ENCODE peak calls at places on chromosomes 5 and 9, in six cellular contexts. T is breast epithelium, O is fibroblast of lung, X is pancreas, I is adrenal gland, Q is dorsolateral prefrontal cortex. J is an unnamed sample.

GRCh38 chr9:83936523-83936922 is 15.3 kb upstream of the KIF27 start:
- DNase-seq in X (no peak), O (no peak), T (no peak), I (no peak), Q (no peak), J (no peak)

GRCh38 chr9:29640507-29640906 is 2067.2 kb upstream of the C9orf72 start:
- DNase-seq in O (no peak), T (no peak), Q (no peak), X (no peak), I (no peak), J (no peak)

GRCh38 chr9:72657023-72657422 is 135.6 kb downstream of the TMC1 start:
- DNase-seq in T (no peak), Q (no peak), O (no peak), X (no peak), I (no peak), J (no peak)

GRCh38 chr9:117555964-117556629 is 141.2 kb upstream of the ASTN2 start:
- DNase-seq in Q (peak; percentile 51), O (peak; percentile 0), I (peak; percentile 61), X (peak; percentile 73), T (peak; percentile 52), J (peak; percentile 49)

GRCh38 chr9:14133394-14133793 is 180.5 kb downstream of the NFIB start:
- DNase-seq in X (no peak), I (no peak), O (peak; percentile 30), Q (no peak), T (no peak), J (no peak)

GRCh38 chr5:171637811-171638210 is 147.8 kb upstream of the SMIM23 start:
- DNase-seq in T (no peak), I (no peak), O (no peak), X (no peak), Q (no peak), J (no peak)

GRCh38 chr9:107465467-107466451 is 23.8 kb downstream of the KLF4 start:
- DNase-seq in I (peak; percentile 74), O (peak; percentile 26), Q (peak; percentile 50), T (peak; percentile 67), X (peak; percentile 70), J (peak; percentile 73)

GRCh38 chr5:172417983-172418630 is 36.2 kb downstream of the SH3PXD2B start:
- DNase-seq in Q (peak; percentile 59), O (peak; percentile 98), I (peak; percentile 98), T (peak; percentile 82), X (peak; percentile 89), J (no peak)

GRCh38 chr9:14778565-14778964 is 56.0 kb upstream of the CER1 start:
- DNase-seq in X (no peak), Q (no peak), O (no peak), I (no peak), T (no peak), J (no peak)

GRCh38 chr5:15366676-15367391 is 133.1 kb upstream of the FBXL7 start:
- DNase-seq in T (no peak), O (peak; percentile 48), I (no peak), X (no peak), Q (no peak), J (no peak)

GRCh38 chr5:39118638-39119037 is 44.4 kb upstream of the RICTOR start:
- DNase-seq in X (no peak), Q (no peak), O (no peak), T (no peak), I (no peak), J (no peak)

GRCh38 chr9:101449071-101449721 is 13.6 kb upstream of the ALDOB start:
- DNase-seq in O (peak; percentile 48), X (peak; percentile 91), T (peak; percentile 75), Q (peak; percentile 77), I (peak; percentile 94), J (peak; percentile 92)

GRCh38 chr5:141392429-141393198 is at the start of gene PCDHGA8:
- DNase-seq in T (no peak), O (no peak), Q (no peak), X (peak; percentile 31), I (no peak), J (no peak)

GRCh38 chr5:72325566-72326297 is 5.6 kb downstream of the PTCD2 start:
- DNase-seq in O (peak; percentile 91), Q (no peak), X (no peak), T (no peak), I (no peak), J (no peak)

GRCh38 chr5:133552925-133553525 is 59.3 kb downstream of the FSTL4 start:
- DNase-seq in X (peak; percentile 70), O (peak; percentile 28), I (peak; percentile 73), T (no peak), Q (peak; percentile 50), J (peak; percentile 37)

GRCh38 chr9:101029300-101030021 is 934 bp downstream of the PLPPR1 start:
- DNase-seq in O (no peak), Q (peak; percentile 34), T (no peak), X (peak; percentile 64), I (no peak), J (no peak)

GRCh38 chr5:163913548-163913947 is 408.1 kb downstream of the MAT2B start:
- DNase-seq in O (no peak), Q (no peak), T (no peak), I (no peak), X (no peak), J (no peak)

GRCh38 chr9:33211695-33212393 is 28.1 kb upstream of the SPINK4 start:
- DNase-seq in Q (no peak), I (no peak), X (no peak), T (no peak), O (peak; percentile 19), J (no peak)

GRCh38 chr9:136625101-136626065 is 37.3 kb upstream of the EGFL7 start:
- DNase-seq in T (no peak), Q (peak; percentile 59), I (peak; percentile 86), O (peak; percentile 47), X (peak; percentile 96), J (peak; percentile 90)

GRCh38 chr9:122797316-122798033 is 2.4 kb upstream of the OR1K1 start:
- DNase-seq in I (peak; percentile 23), X (no peak), O (no peak), Q (no peak), T (no peak), J (no peak)

GRCh38 chr5:59724482-59725392 is 168.8 kb downstream of the PDE4D start:
- DNase-seq in Q (no peak), O (peak; percentile 31), T (no peak), X (no peak), I (no peak), J (no peak)

GRCh38 chr5:3391210-3391609 is 204.4 kb upstream of the IRX1 start:
- DNase-seq in I (no peak), O (no peak), T (no peak), Q (no peak), X (no peak), J (no peak)

GRCh38 chr5:3393122-3393963 is 202.3 kb upstream of the IRX1 start:
- DNase-seq in I (no peak), Q (no peak), X (no peak), T (no peak), O (no peak), J (no peak)

GRCh38 chr5:3394877-3395599 is 200.6 kb upstream of the IRX1 start:
- DNase-seq in T (no peak), O (no peak), Q (no peak), I (peak; percentile 14), X (no peak), J (no peak)

GRCh38 chr5:3392306-3392939 is 203.2 kb upstream of the IRX1 start:
- DNase-seq in T (no peak), Q (no peak), X (peak; percentile 92), O (no peak), I (no peak), J (no peak)

GRCh38 chr5:3394046-3394597 is 201.5 kb upstream of the IRX1 start:
- DNase-seq in I (peak; percentile 6), Q (no peak), T (no peak), O (no peak), X (no peak), J (no peak)
- H3K27ac ChIP-seq in I (no peak overlapping the region), Q (no peak overlapping the region), T (no peak overlapping the region), O (no peak overlapping the region), X (no peak overlapping the region), J (no peak overlapping the region)

GRCh38 chr5:67375606-67376005 is 179.0 kb upstream of the CD180 start:
- DNase-seq in Q (no peak), I (no peak), X (no peak), O (no peak), T (no peak), J (no peak)
- TF ChIP-seq CTCF in Q (no peak), I (no peak), X (no peak), O (no peak), T (no peak), J (no peak)

DNA sequence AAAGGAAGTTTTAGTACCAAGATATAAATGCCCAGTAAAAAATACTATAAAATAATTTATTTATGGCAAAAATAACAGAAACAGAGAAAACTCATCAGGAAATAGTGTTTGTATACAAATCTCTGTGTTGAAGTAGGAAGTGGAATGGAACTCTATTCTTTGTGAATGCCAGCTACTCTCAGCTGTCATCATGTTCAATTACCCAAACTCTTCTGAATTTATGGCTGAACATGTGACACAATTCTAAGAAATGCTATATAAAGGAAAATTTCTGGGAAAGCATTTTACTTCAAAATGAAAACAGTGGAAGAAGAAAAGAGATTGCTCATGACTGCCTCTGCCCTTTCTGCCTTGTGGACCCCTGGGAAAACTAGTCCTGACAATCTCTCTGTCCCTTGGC is 522.3 kb upstream of the ST8SIA4 start:
- DNase-seq in Q (no peak), T (no peak), I (no peak), O (peak; percentile 33), X (no peak), J (no peak)
- H3K4me3 ChIP-seq in Q (no peak overlapping the region), T (no peak overlapping the region), I (no peak overlapping the region), O (no peak overlapping the region), X (no peak overlapping the region), J (no peak overlapping the region)

GRCh38 chr9:121753802-121754654 is 102.6 kb downstream of the DAB2IP start:
- DNase-seq in T (no peak), X (peak; percentile 54), O (no peak), I (peak; percentile 71), Q (no peak), J (peak; percentile 35)

GRCh38 chr9:121750715-121751623 is 99.5 kb downstream of the DAB2IP start:
- DNase-seq in O (no peak), T (no peak), Q (peak; percentile 82), I (no peak), X (peak; percentile 83), J (no peak)

GRCh38 chr9:121750259-121750714 is 98.9 kb downstream of the DAB2IP start:
- DNase-seq in Q (no peak), X (no peak), I (no peak), O (no peak), T (no peak), J (no peak)

GRCh38 chr9:121752929-121753328 is 101.5 kb downstream of the DAB2IP start:
- DNase-seq in O (no peak), I (no peak), Q (no peak), X (peak; percentile 50), T (no peak), J (no peak)

DNA sequence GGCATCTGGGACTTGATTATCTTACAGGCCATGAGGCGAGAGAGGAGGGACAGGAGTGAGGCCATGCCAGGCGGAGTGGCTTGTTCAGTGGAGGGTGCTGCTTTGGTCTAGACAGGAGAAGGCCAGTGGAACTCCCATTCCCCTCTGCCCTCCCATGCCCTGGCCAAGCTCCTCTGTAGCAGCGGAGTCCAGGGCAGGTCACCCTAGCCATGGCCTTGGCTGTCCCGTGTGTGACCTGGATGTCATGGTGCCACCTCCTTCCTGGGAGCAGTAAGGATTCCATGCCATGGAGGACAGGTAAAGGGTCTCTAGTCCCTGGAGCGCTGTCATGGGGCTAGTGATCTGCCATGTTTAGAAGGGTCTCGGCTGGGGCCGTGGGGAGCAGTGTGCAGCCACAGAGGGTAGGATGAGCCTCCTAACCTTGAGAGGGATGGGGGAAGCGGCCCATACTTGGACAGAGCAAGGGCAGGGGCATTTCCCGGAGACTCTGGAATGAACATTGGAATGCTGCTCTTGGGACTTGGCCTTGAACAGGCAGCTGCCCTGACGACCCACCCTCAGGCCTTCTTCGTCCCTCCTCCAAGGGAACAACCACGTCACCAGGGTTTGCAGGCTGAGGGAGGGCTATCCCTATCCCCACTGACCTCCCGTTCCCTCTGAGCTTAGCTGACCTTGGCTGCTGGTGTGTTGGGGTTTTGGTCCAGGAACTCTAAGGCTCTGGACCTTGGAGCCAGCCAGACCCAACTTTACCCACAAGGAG is 100.4 kb downstream of the DAB2IP start:
- DNase-seq in O (no peak), T (no peak), I (peak; percentile 83), Q (no peak), X (no peak), J (no peak)
- H3K27ac ChIP-seq in O (no peak overlapping the region), T (peak overlapping the region; percentile 91), I (no peak overlapping the region), Q (peak overlapping the region; percentile 76), X (peak overlapping the region; percentile 22), J (no peak overlapping the region)